ENCODE peak calls at places on chromosomes 4 and X, in six cellular contexts. U is left ventricle myocardium inferior, W is psoas muscle, Z is stomach, V is cardiac muscle cell, K is IMR-90. D is an unnamed sample. For H3K9me3, the result is how much of the 10 kb centered on the place peaks cover.

GRCh38 chrX:134528936-134529335 is 69.0 kb downstream of the HPRT1 start:
- DNase-seq in U (no peak), W (no peak), Z (no peak), V (no peak), K (no peak), D (no peak)

GRCh38 chr4:18020145-18020670 is 1.3 kb downstream of the LCORL start:
- DNase-seq in U (no peak), W (no peak), Z (no peak), V (peak), K (peak), D (no peak)

GRCh38 chr4:10808591-10808990 is 124.0 kb upstream of the CLNK start:
- DNase-seq in U (peak), W (peak), Z (no peak), V (no peak), K (peak), D (no peak)

GRCh38 chrX:102712216-102712966 is at the start of gene GPRASP2:
- DNase-seq in U (peak), W (peak), Z (peak), V (peak), K (no peak), D (no peak)

GRCh38 chrX:45505214-45505613 is 304.5 kb upstream of the DIPK2B start:
- DNase-seq in U (no peak), W (no peak), Z (no peak), V (no peak), K (peak), D (no peak)

GRCh38 chr4:187335339-187335738 is 611.7 kb upstream of the FAT1 start:
- DNase-seq in U (no peak), W (no peak), Z (no peak), V (no peak), K (no peak), D (no peak)

GRCh38 chrX:11887175-11887574 is 129.1 kb downstream of the MSL3 start:
- DNase-seq in U (no peak), W (no peak), Z (no peak), V (no peak), K (no peak), D (no peak)

GRCh38 chr4:168737441-168738176 is 240.8 kb downstream of the PALLD start:
- DNase-seq in U (no peak), W (no peak), Z (no peak), V (no peak), K (peak), D (no peak)

GRCh38 chrX:109793191-109793590 is 60.1 kb upstream of the ACSL4 start:
- DNase-seq in U (no peak), W (no peak), Z (no peak), V (no peak), K (no peak), D (no peak)

GRCh38 chr4:19298998-19299397 is 952.7 kb upstream of the SLIT2 start:
- DNase-seq in U (no peak), W (no peak), Z (no peak), V (no peak), K (peak), D (no peak)

GRCh38 chr4:160370046-160370445 is 1267.2 kb downstream of the RAPGEF2 start:
- DNase-seq in U (no peak), W (no peak), Z (no peak), V (no peak), K (no peak), D (no peak)

GRCh38 chr4:140515423-140515822 is 8.5 kb upstream of the ELMOD2 start:
- DNase-seq in U (no peak), W (no peak), Z (no peak), V (no peak), K (no peak), D (no peak)

GRCh38 chrX:11558972-11559371 is 106.7 kb downstream of the ARHGAP6 start:
- DNase-seq in U (no peak), W (no peak), Z (peak), V (no peak), K (no peak), D (no peak)

GRCh38 chr4:102585329-102585728 is 84.2 kb downstream of the NFKB1 start:
- DNase-seq in U (no peak), W (no peak), Z (no peak), V (no peak), K (peak), D (no peak)

GRCh38 chr4:116752027-116752426 is 333.3 kb downstream of the TRAM1L1 start:
- DNase-seq in U (no peak), W (no peak), Z (no peak), V (no peak), K (no peak), D (no peak)

GRCh38 chrX:144715356-144715755 is 531.9 kb upstream of the SPANXN1 start:
- DNase-seq in U (no peak), W (no peak), Z (no peak), V (no peak), K (no peak), D (no peak)

GRCh38 chr4:162163892-162164759 is at the start of gene FSTL5:
- DNase-seq in U (peak), W (peak), Z (peak), V (peak), K (peak), D (peak)

GRCh38 chrX:64196606-64197005 is 8.9 kb downstream of the AMER1 start:
- DNase-seq in U (no peak), W (no peak), Z (no peak), V (no peak), K (no peak), D (no peak)

GRCh38 chrX:135309430-135309923 is at the start of gene ETDC:
- DNase-seq in U (no peak), W (no peak), Z (no peak), V (no peak), K (no peak), D (no peak)

GRCh38 chr4:2843909-2844584 is 403 bp downstream of the ADD1 start:
- DNase-seq in U (peak), W (peak), Z (peak), V (peak), K (peak), D (peak)

GRCh38 chr4:54954656-54955388 is 170.6 kb downstream of the KDR start:
- DNase-seq in U (peak), W (no peak), Z (no peak), V (peak), K (no peak), D (no peak)

GRCh38 chr4:1384675-1385372 is 21.4 kb downstream of the NKX1-1 start:
- DNase-seq in U (peak), W (no peak), Z (no peak), V (no peak), K (no peak), D (no peak)

GRCh38 chr4:68906238-68907137 is 45.1 kb downstream of the UGT2A3 start:
- DNase-seq in U (no peak), W (no peak), Z (no peak), V (no peak), K (no peak), D (peak)

GRCh38 chr4:85368932-85369331 is 106.0 kb upstream of the ARHGAP24 start:
- DNase-seq in U (no peak), W (no peak), Z (no peak), V (no peak), K (no peak), D (no peak)

DNA sequence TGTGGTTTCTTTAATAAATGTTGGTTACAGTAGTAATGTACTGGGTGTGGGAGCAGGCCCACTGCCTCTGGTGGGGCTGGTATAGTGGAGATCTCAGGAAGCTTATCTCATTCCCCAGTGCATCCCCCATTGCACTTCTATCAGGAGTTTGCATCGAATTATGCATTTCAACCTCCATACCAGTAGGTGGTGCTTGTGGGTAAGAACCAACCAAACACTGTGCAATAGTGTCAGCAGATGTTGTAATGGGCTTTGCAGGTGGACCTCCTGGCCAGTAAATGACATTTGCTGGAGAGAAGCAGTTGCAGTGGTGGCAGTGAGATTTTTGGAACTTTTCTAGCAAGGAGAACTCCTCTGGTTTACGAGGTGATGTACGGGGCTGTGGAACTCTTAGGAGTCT is 150.6 kb downstream of the POU3F4 start:
- DNase-seq in U (no peak), W (no peak), Z (no peak), V (no peak), K (no peak), D (no peak)
- TF ChIP-seq CTCF in U (no peak), W (no peak), Z (no peak), V (no peak), K (no peak), D (no peak)

DNA sequence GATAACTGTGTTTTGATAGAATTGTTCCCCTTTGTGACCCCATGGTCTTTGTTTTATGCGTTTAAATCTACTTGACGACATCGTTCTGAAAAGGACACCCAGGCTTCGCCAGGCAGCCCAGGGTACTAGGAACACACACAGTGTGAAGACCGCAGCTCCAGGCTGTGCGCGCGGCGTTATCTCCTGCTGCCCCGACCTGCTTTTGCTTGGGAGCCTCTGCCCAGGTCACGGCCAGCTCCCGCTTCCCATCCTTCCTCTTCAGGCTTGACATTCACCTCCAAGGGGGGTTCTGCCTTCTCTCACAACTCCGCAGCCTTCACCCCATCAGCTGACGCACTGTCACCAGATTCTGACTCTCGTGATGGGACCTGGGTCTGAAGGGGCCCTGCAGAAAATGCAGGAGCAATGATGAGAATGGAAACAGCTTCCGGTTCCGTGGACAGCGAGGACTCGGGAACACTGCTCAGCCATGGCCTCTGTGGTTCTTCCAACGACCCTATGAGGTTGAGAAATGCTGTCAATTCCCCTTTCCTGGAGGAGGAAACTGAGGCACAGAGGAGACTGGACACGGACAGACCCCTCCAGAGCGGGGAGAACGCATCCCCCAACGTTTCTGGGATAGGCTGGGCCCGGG is 536 bp upstream of the HTRA3 start:
- DNase-seq in U (no peak), W (no peak), Z (no peak), V (no peak), K (no peak), D (no peak)
- H3K4me3 ChIP-seq in U (peak), W (peak), Z (peak), V (peak), K (no peak), D (peak)

DNA sequence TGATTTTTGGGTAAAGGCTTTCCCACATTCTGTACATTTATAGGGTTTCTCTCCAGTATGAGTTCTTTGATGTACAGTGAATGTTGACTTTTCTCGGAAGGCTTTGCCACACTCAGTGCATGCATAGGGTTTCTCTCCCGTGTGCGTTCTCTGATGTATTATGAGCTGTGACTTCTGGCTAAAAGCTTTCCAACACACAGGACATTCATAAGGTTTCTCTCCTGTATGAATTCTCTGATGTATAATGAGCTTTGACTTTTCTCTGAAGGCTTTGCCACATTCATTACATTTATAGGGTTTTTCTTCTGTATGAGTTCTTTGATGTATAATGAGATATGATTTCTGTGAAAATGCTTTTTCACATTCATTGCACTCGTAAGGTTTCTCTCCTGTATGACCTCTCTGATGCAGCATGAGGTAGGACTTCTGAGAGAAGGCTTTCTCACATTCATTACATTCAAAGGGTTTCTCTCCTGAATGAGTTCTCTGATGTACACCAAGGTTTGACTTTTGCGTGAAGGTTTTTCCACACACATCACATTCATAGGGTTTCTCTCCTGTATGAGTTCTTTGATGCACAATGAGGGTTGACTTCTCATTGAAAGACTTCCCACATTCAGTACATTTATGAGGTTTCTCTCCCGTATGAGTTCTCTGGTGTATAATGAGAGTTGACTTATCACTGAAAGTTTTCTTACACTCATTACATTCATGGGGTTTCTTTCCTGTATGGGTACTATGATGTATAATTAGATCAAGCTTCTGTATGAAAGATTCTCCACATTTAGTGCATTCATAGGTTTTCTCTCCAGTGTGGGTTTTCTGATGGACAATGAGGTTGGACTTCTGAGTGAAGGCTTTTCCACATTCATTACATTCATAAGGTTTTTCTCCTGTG is 27.3 kb downstream of the ZNF182 start:
- DNase-seq in U (no peak), W (no peak), Z (no peak), V (no peak), K (no peak), D (no peak)
- H3K9me3 ChIP-seq in U (half or more), W (half or more), Z (half or more), V (under half), K (half or more), D (half or more)

DNA sequence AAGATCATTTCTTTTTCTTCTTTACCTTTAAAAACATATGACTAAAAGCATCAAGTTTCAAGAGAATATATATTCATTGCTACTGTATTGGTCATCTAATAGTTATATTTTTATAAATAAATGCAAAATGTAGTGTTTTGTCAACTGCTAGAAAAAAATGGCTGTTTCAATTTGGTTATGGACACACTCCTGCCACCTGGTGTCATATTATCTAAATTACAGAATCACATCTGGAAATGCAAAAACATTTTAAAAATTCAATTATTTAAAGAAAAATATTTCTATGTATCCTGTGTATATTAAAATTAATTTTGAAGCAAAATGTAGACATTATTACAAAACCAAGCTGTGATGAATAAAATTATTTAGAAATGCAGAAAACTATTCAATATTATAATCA is 329.4 kb upstream of the PCDH18 start:
- DNase-seq in U (no peak), W (no peak), Z (no peak), V (peak), K (peak), D (no peak)
- TF ChIP-seq CTCF in U (peak), W (peak), Z (no peak), V (peak), K (peak), D (peak)

GRCh38 chr4:40630335-40631021 is 814 bp upstream of the RBM47 start:
- DNase-seq in U (peak), W (no peak), Z (peak), V (peak), K (no peak), D (peak)
- H3K4me3 ChIP-seq in U (peak), W (peak), Z (peak), V (peak), K (no peak), D (peak)

DNA sequence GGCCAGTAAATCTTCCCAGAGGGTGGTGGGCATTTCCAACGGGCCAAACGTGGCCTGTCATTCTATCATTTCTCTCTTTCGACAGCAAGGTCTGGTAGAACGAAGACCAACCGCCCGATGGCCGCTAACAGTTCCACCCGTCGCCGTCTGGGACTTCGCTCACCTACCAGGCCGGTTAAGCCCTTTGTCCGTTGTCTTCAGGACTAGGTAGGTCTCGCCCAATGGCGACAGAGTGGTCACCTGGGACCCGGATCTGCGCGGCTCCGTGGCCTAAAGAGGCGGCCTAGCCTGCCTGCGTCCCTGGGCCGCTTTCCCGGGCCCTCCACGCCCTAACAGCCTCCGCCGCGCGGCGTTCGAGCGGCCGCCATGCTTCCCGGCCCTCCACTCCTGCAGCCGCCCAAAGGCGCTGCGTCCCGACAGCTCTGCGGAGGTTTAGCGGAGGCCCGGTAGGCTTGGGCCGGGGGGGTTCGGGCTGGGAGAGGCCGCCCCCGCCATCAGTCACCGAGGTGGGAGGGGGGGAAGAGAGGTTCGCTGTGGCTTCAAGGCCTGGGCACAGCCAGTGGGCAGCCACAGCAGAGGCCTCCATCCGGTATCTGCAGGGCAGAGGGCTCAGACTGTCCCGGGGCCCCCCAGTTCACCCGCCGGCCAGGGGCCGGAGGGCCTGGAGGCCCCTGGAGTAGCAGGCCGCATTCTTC is 194.0 kb upstream of the BRWD3 start:
- DNase-seq in U (no peak), W (no peak), Z (no peak), V (no peak), K (no peak), D (no peak)
- H3K9me3 ChIP-seq in U (under half), W (under half), Z (under half), V (under half), K (under half), D (under half)